ENCODE peak calls at places on chromosomes 2 and 18, in seven cellular contexts. One of them, this sample, is unnamed.

GRCh38 chr18:49862656-49863385 is 49.5 kb upstream of the ACAA2 start:
- DNase-seq in Calu3: no peak
- DNase-seq in activated CD4-positive, CD25-positive, alpha-beta regulatory T cell: no peak
- DNase-seq in activated effector memory CD4-positive, alpha-beta T cell treated with Interleukin-2 at 50 U/mL for 16 hours: no peak
- DNase-seq in tibial nerve: no peak
- DNase-seq in activated naive CD4-positive, alpha-beta T cell treated with anti-CD3 and anti-CD28 coated beads, Interleukin-2, amount 50 U/mL, for 16 hours: no peak
- DNase-seq in Peyer's patch: no peak
- DNase-seq in this sample: no peak

GRCh38 chr2:23584054-23584745 is 199.2 kb downstream of the KLHL29 start:
- DNase-seq in Calu3: no peak
- DNase-seq in activated CD4-positive, CD25-positive, alpha-beta regulatory T cell: no peak
- DNase-seq in activated effector memory CD4-positive, alpha-beta T cell treated with Interleukin-2 at 50 U/mL for 16 hours: no peak
- DNase-seq in tibial nerve: no peak
- DNase-seq in activated naive CD4-positive, alpha-beta T cell treated with anti-CD3 and anti-CD28 coated beads, Interleukin-2, amount 50 U/mL, for 16 hours: no peak
- DNase-seq in Peyer's patch: no peak
- DNase-seq in this sample: no peak

GRCh38 chr2:167681646-167682045 is 565.7 kb downstream of the STK39 start:
- DNase-seq in Calu3: no peak
- DNase-seq in activated CD4-positive, CD25-positive, alpha-beta regulatory T cell: no peak
- DNase-seq in activated effector memory CD4-positive, alpha-beta T cell treated with Interleukin-2 at 50 U/mL for 16 hours: no peak
- DNase-seq in tibial nerve: no peak
- DNase-seq in activated naive CD4-positive, alpha-beta T cell treated with anti-CD3 and anti-CD28 coated beads, Interleukin-2, amount 50 U/mL, for 16 hours: no peak
- DNase-seq in Peyer's patch: no peak
- DNase-seq in this sample: no peak

GRCh38 chr18:76633504-76634259 is 138.6 kb upstream of the ZNF516 start:
- DNase-seq in Calu3: no peak
- DNase-seq in activated CD4-positive, CD25-positive, alpha-beta regulatory T cell: no peak
- DNase-seq in activated effector memory CD4-positive, alpha-beta T cell treated with Interleukin-2 at 50 U/mL for 16 hours: no peak
- DNase-seq in tibial nerve: no peak
- DNase-seq in activated naive CD4-positive, alpha-beta T cell treated with anti-CD3 and anti-CD28 coated beads, Interleukin-2, amount 50 U/mL, for 16 hours: no peak
- DNase-seq in Peyer's patch: no peak
- DNase-seq in this sample: no peak

GRCh38 chr18:51030537-51031258 is 685 bp downstream of the SMAD4 start:
- DNase-seq in Calu3: peak; percentile 82
- DNase-seq in activated CD4-positive, CD25-positive, alpha-beta regulatory T cell: peak; percentile 53
- DNase-seq in activated effector memory CD4-positive, alpha-beta T cell treated with Interleukin-2 at 50 U/mL for 16 hours: peak; percentile 63
- DNase-seq in tibial nerve: peak; percentile 39
- DNase-seq in activated naive CD4-positive, alpha-beta T cell treated with anti-CD3 and anti-CD28 coated beads, Interleukin-2, amount 50 U/mL, for 16 hours: peak; percentile 69
- DNase-seq in Peyer's patch: peak; percentile 87
- DNase-seq in this sample: no peak

GRCh38 chr2:78979380-78980238 is 45.9 kb upstream of the REG3G start:
- DNase-seq in Calu3: peak; percentile 55
- DNase-seq in activated CD4-positive, CD25-positive, alpha-beta regulatory T cell: no peak
- DNase-seq in activated effector memory CD4-positive, alpha-beta T cell treated with Interleukin-2 at 50 U/mL for 16 hours: no peak
- DNase-seq in tibial nerve: no peak
- DNase-seq in activated naive CD4-positive, alpha-beta T cell treated with anti-CD3 and anti-CD28 coated beads, Interleukin-2, amount 50 U/mL, for 16 hours: no peak
- DNase-seq in Peyer's patch: peak; percentile 74
- DNase-seq in this sample: no peak

GRCh38 chr18:3848316-3848715 is 398.3 kb downstream of the TGIF1 start:
- DNase-seq in Calu3: no peak
- DNase-seq in activated CD4-positive, CD25-positive, alpha-beta regulatory T cell: no peak
- DNase-seq in activated effector memory CD4-positive, alpha-beta T cell treated with Interleukin-2 at 50 U/mL for 16 hours: no peak
- DNase-seq in tibial nerve: no peak
- DNase-seq in activated naive CD4-positive, alpha-beta T cell treated with anti-CD3 and anti-CD28 coated beads, Interleukin-2, amount 50 U/mL, for 16 hours: no peak
- DNase-seq in Peyer's patch: no peak
- DNase-seq in this sample: no peak

GRCh38 chr2:168152902-168153301 is 94.5 kb downstream of the STK39 start:
- DNase-seq in Calu3: no peak
- DNase-seq in activated CD4-positive, CD25-positive, alpha-beta regulatory T cell: no peak
- DNase-seq in activated effector memory CD4-positive, alpha-beta T cell treated with Interleukin-2 at 50 U/mL for 16 hours: no peak
- DNase-seq in tibial nerve: no peak
- DNase-seq in activated naive CD4-positive, alpha-beta T cell treated with anti-CD3 and anti-CD28 coated beads, Interleukin-2, amount 50 U/mL, for 16 hours: no peak
- DNase-seq in Peyer's patch: no peak
- DNase-seq in this sample: no peak

GRCh38 chr2:53235836-53236582 is 531.6 kb upstream of the CHAC2 start:
- DNase-seq in Calu3: no peak
- DNase-seq in activated CD4-positive, CD25-positive, alpha-beta regulatory T cell: no peak
- DNase-seq in activated effector memory CD4-positive, alpha-beta T cell treated with Interleukin-2 at 50 U/mL for 16 hours: no peak
- DNase-seq in tibial nerve: no peak
- DNase-seq in activated naive CD4-positive, alpha-beta T cell treated with anti-CD3 and anti-CD28 coated beads, Interleukin-2, amount 50 U/mL, for 16 hours: no peak
- DNase-seq in Peyer's patch: no peak
- DNase-seq in this sample: no peak

GRCh38 chr2:50448556-50448955 is 583.4 kb downstream of the NRXN1 start:
- DNase-seq in Calu3: no peak
- DNase-seq in activated CD4-positive, CD25-positive, alpha-beta regulatory T cell: no peak
- DNase-seq in activated effector memory CD4-positive, alpha-beta T cell treated with Interleukin-2 at 50 U/mL for 16 hours: no peak
- DNase-seq in tibial nerve: no peak
- DNase-seq in activated naive CD4-positive, alpha-beta T cell treated with anti-CD3 and anti-CD28 coated beads, Interleukin-2, amount 50 U/mL, for 16 hours: no peak
- DNase-seq in Peyer's patch: no peak
- DNase-seq in this sample: no peak

GRCh38 chr2:241609859-241610793 is 26.8 kb downstream of the THAP4 start:
- DNase-seq in Calu3: peak; percentile 94
- DNase-seq in activated CD4-positive, CD25-positive, alpha-beta regulatory T cell: peak; percentile 88
- DNase-seq in activated effector memory CD4-positive, alpha-beta T cell treated with Interleukin-2 at 50 U/mL for 16 hours: peak; percentile 88
- DNase-seq in tibial nerve: peak; percentile 50
- DNase-seq in activated naive CD4-positive, alpha-beta T cell treated with anti-CD3 and anti-CD28 coated beads, Interleukin-2, amount 50 U/mL, for 16 hours: peak; percentile 93
- DNase-seq in Peyer's patch: peak; percentile 95
- DNase-seq in this sample: no peak

GRCh38 chr2:1881502-1881901 is 137.2 kb upstream of the PXDN start:
- DNase-seq in Calu3: no peak
- DNase-seq in activated CD4-positive, CD25-positive, alpha-beta regulatory T cell: no peak
- DNase-seq in activated effector memory CD4-positive, alpha-beta T cell treated with Interleukin-2 at 50 U/mL for 16 hours: no peak
- DNase-seq in tibial nerve: no peak
- DNase-seq in activated naive CD4-positive, alpha-beta T cell treated with anti-CD3 and anti-CD28 coated beads, Interleukin-2, amount 50 U/mL, for 16 hours: no peak
- DNase-seq in Peyer's patch: no peak
- DNase-seq in this sample: no peak

GRCh38 chr2:70627499-70627898 is 73.9 kb upstream of the TGFA start:
- DNase-seq in Calu3: peak; percentile 48
- DNase-seq in activated CD4-positive, CD25-positive, alpha-beta regulatory T cell: no peak
- DNase-seq in activated effector memory CD4-positive, alpha-beta T cell treated with Interleukin-2 at 50 U/mL for 16 hours: no peak
- DNase-seq in tibial nerve: no peak
- DNase-seq in activated naive CD4-positive, alpha-beta T cell treated with anti-CD3 and anti-CD28 coated beads, Interleukin-2, amount 50 U/mL, for 16 hours: no peak
- DNase-seq in Peyer's patch: no peak
- DNase-seq in this sample: no peak

GRCh38 chr2:239245872-239246701 is 154.7 kb downstream of the HDAC4 start:
- DNase-seq in Calu3: peak; percentile 67
- DNase-seq in activated CD4-positive, CD25-positive, alpha-beta regulatory T cell: no peak
- DNase-seq in activated effector memory CD4-positive, alpha-beta T cell treated with Interleukin-2 at 50 U/mL for 16 hours: no peak
- DNase-seq in tibial nerve: no peak
- DNase-seq in activated naive CD4-positive, alpha-beta T cell treated with anti-CD3 and anti-CD28 coated beads, Interleukin-2, amount 50 U/mL, for 16 hours: no peak
- DNase-seq in Peyer's patch: peak; percentile 66
- DNase-seq in this sample: no peak

GRCh38 chr2:113791697-113792590 is 35.5 kb upstream of the SLC35F5 start:
- DNase-seq in Calu3: no peak
- DNase-seq in activated CD4-positive, CD25-positive, alpha-beta regulatory T cell: no peak
- DNase-seq in activated effector memory CD4-positive, alpha-beta T cell treated with Interleukin-2 at 50 U/mL for 16 hours: no peak
- DNase-seq in tibial nerve: no peak
- DNase-seq in activated naive CD4-positive, alpha-beta T cell treated with anti-CD3 and anti-CD28 coated beads, Interleukin-2, amount 50 U/mL, for 16 hours: no peak
- DNase-seq in Peyer's patch: no peak
- DNase-seq in this sample: no peak

GRCh38 chr2:164689020-164689419 is 67.7 kb upstream of the GRB14 start:
- DNase-seq in Calu3: no peak
- DNase-seq in activated CD4-positive, CD25-positive, alpha-beta regulatory T cell: no peak
- DNase-seq in activated effector memory CD4-positive, alpha-beta T cell treated with Interleukin-2 at 50 U/mL for 16 hours: no peak
- DNase-seq in tibial nerve: no peak
- DNase-seq in activated naive CD4-positive, alpha-beta T cell treated with anti-CD3 and anti-CD28 coated beads, Interleukin-2, amount 50 U/mL, for 16 hours: no peak
- DNase-seq in Peyer's patch: no peak
- DNase-seq in this sample: no peak

GRCh38 chr18:76234559-76234958 is 260.5 kb downstream of the ZNF516 start:
- DNase-seq in Calu3: no peak
- DNase-seq in activated CD4-positive, CD25-positive, alpha-beta regulatory T cell: no peak
- DNase-seq in activated effector memory CD4-positive, alpha-beta T cell treated with Interleukin-2 at 50 U/mL for 16 hours: no peak
- DNase-seq in tibial nerve: no peak
- DNase-seq in activated naive CD4-positive, alpha-beta T cell treated with anti-CD3 and anti-CD28 coated beads, Interleukin-2, amount 50 U/mL, for 16 hours: no peak
- DNase-seq in Peyer's patch: no peak
- DNase-seq in this sample: no peak

GRCh38 chr2:21453728-21454127 is 330.0 kb downstream of the TDRD15 start:
- DNase-seq in Calu3: no peak
- DNase-seq in activated CD4-positive, CD25-positive, alpha-beta regulatory T cell: no peak
- DNase-seq in activated effector memory CD4-positive, alpha-beta T cell treated with Interleukin-2 at 50 U/mL for 16 hours: no peak
- DNase-seq in tibial nerve: no peak
- DNase-seq in activated naive CD4-positive, alpha-beta T cell treated with anti-CD3 and anti-CD28 coated beads, Interleukin-2, amount 50 U/mL, for 16 hours: no peak
- DNase-seq in Peyer's patch: no peak
- DNase-seq in this sample: no peak

GRCh38 chr2:204871246-204871953 is 326.1 kb downstream of the PARD3B start:
- DNase-seq in Calu3: no peak
- DNase-seq in activated CD4-positive, CD25-positive, alpha-beta regulatory T cell: no peak
- DNase-seq in activated effector memory CD4-positive, alpha-beta T cell treated with Interleukin-2 at 50 U/mL for 16 hours: no peak
- DNase-seq in tibial nerve: no peak
- DNase-seq in activated naive CD4-positive, alpha-beta T cell treated with anti-CD3 and anti-CD28 coated beads, Interleukin-2, amount 50 U/mL, for 16 hours: no peak
- DNase-seq in Peyer's patch: no peak
- DNase-seq in this sample: no peak

GRCh38 chr2:40371525-40372277 is 80.2 kb downstream of the SLC8A1 start:
- DNase-seq in Calu3: no peak
- DNase-seq in activated CD4-positive, CD25-positive, alpha-beta regulatory T cell: no peak
- DNase-seq in activated effector memory CD4-positive, alpha-beta T cell treated with Interleukin-2 at 50 U/mL for 16 hours: no peak
- DNase-seq in tibial nerve: no peak
- DNase-seq in activated naive CD4-positive, alpha-beta T cell treated with anti-CD3 and anti-CD28 coated beads, Interleukin-2, amount 50 U/mL, for 16 hours: no peak
- DNase-seq in Peyer's patch: no peak
- DNase-seq in this sample: no peak

GRCh38 chr2:61421611-61422010 is 49.3 kb downstream of the USP34 start:
- DNase-seq in Calu3: no peak
- DNase-seq in activated CD4-positive, CD25-positive, alpha-beta regulatory T cell: no peak
- DNase-seq in activated effector memory CD4-positive, alpha-beta T cell treated with Interleukin-2 at 50 U/mL for 16 hours: no peak
- DNase-seq in tibial nerve: no peak
- DNase-seq in activated naive CD4-positive, alpha-beta T cell treated with anti-CD3 and anti-CD28 coated beads, Interleukin-2, amount 50 U/mL, for 16 hours: no peak
- DNase-seq in Peyer's patch: peak; percentile 55
- DNase-seq in this sample: no peak

GRCh38 chr18:32372381-32373061 is 98.2 kb downstream of the GAREM1 start:
- DNase-seq in Calu3: peak; percentile 93
- DNase-seq in activated CD4-positive, CD25-positive, alpha-beta regulatory T cell: no peak
- DNase-seq in activated effector memory CD4-positive, alpha-beta T cell treated with Interleukin-2 at 50 U/mL for 16 hours: no peak
- DNase-seq in tibial nerve: no peak
- DNase-seq in activated naive CD4-positive, alpha-beta T cell treated with anti-CD3 and anti-CD28 coated beads, Interleukin-2, amount 50 U/mL, for 16 hours: no peak
- DNase-seq in Peyer's patch: peak; percentile 69
- DNase-seq in this sample: peak; percentile 91

GRCh38 chr2:232480201-232481190 is 7.1 kb downstream of the ECEL1 start:
- DNase-seq in Calu3: no peak
- DNase-seq in activated CD4-positive, CD25-positive, alpha-beta regulatory T cell: no peak
- DNase-seq in activated effector memory CD4-positive, alpha-beta T cell treated with Interleukin-2 at 50 U/mL for 16 hours: no peak
- DNase-seq in tibial nerve: no peak
- DNase-seq in activated naive CD4-positive, alpha-beta T cell treated with anti-CD3 and anti-CD28 coated beads, Interleukin-2, amount 50 U/mL, for 16 hours: peak; percentile 10
- DNase-seq in Peyer's patch: no peak
- DNase-seq in this sample: no peak

GRCh38 chr2:69309336-69310048 is 77.5 kb downstream of the GFPT1 start:
- DNase-seq in Calu3: peak; percentile 44
- DNase-seq in activated CD4-positive, CD25-positive, alpha-beta regulatory T cell: no peak
- DNase-seq in activated effector memory CD4-positive, alpha-beta T cell treated with Interleukin-2 at 50 U/mL for 16 hours: no peak
- DNase-seq in tibial nerve: no peak
- DNase-seq in activated naive CD4-positive, alpha-beta T cell treated with anti-CD3 and anti-CD28 coated beads, Interleukin-2, amount 50 U/mL, for 16 hours: no peak
- DNase-seq in Peyer's patch: peak; percentile 82
- DNase-seq in this sample: no peak

GRCh38 chr2:32474391-32474790 is 117.6 kb downstream of the BIRC6 start:
- DNase-seq in Calu3: no peak
- DNase-seq in activated CD4-positive, CD25-positive, alpha-beta regulatory T cell: no peak
- DNase-seq in activated effector memory CD4-positive, alpha-beta T cell treated with Interleukin-2 at 50 U/mL for 16 hours: no peak
- DNase-seq in tibial nerve: no peak
- DNase-seq in activated naive CD4-positive, alpha-beta T cell treated with anti-CD3 and anti-CD28 coated beads, Interleukin-2, amount 50 U/mL, for 16 hours: no peak
- DNase-seq in Peyer's patch: no peak
- DNase-seq in this sample: no peak

GRCh38 chr18:80130555-80130954 is 21.5 kb downstream of the ADNP2 start:
- DNase-seq in Calu3: no peak
- DNase-seq in activated CD4-positive, CD25-positive, alpha-beta regulatory T cell: no peak
- DNase-seq in activated effector memory CD4-positive, alpha-beta T cell treated with Interleukin-2 at 50 U/mL for 16 hours: no peak
- DNase-seq in tibial nerve: no peak
- DNase-seq in activated naive CD4-positive, alpha-beta T cell treated with anti-CD3 and anti-CD28 coated beads, Interleukin-2, amount 50 U/mL, for 16 hours: no peak
- DNase-seq in Peyer's patch: no peak
- DNase-seq in this sample: no peak

GRCh38 chr2:177606636-177607035 is 214.1 kb downstream of the AGPS start:
- DNase-seq in Calu3: no peak
- DNase-seq in activated CD4-positive, CD25-positive, alpha-beta regulatory T cell: no peak
- DNase-seq in activated effector memory CD4-positive, alpha-beta T cell treated with Interleukin-2 at 50 U/mL for 16 hours: no peak
- DNase-seq in tibial nerve: no peak
- DNase-seq in activated naive CD4-positive, alpha-beta T cell treated with anti-CD3 and anti-CD28 coated beads, Interleukin-2, amount 50 U/mL, for 16 hours: no peak
- DNase-seq in Peyer's patch: no peak
- DNase-seq in this sample: no peak

GRCh38 chr2:24454258-24454657 is 36.8 kb upstream of the NCOA1 start:
- DNase-seq in Calu3: no peak
- DNase-seq in activated CD4-positive, CD25-positive, alpha-beta regulatory T cell: no peak
- DNase-seq in activated effector memory CD4-positive, alpha-beta T cell treated with Interleukin-2 at 50 U/mL for 16 hours: no peak
- DNase-seq in tibial nerve: no peak
- DNase-seq in activated naive CD4-positive, alpha-beta T cell treated with anti-CD3 and anti-CD28 coated beads, Interleukin-2, amount 50 U/mL, for 16 hours: no peak
- DNase-seq in Peyer's patch: no peak
- DNase-seq in this sample: no peak

GRCh38 chr2:205656426-205656795 is 25.9 kb upstream of the NRP2 start:
- DNase-seq in Calu3: no peak
- DNase-seq in activated CD4-positive, CD25-positive, alpha-beta regulatory T cell: no peak
- DNase-seq in activated effector memory CD4-positive, alpha-beta T cell treated with Interleukin-2 at 50 U/mL for 16 hours: no peak
- DNase-seq in tibial nerve: no peak
- DNase-seq in activated naive CD4-positive, alpha-beta T cell treated with anti-CD3 and anti-CD28 coated beads, Interleukin-2, amount 50 U/mL, for 16 hours: no peak
- DNase-seq in Peyer's patch: no peak
- DNase-seq in this sample: no peak

GRCh38 chr18:48868468-48869466 is 82.0 kb downstream of the SMAD7 start:
- DNase-seq in Calu3: peak; percentile 23
- DNase-seq in activated CD4-positive, CD25-positive, alpha-beta regulatory T cell: no peak
- DNase-seq in activated effector memory CD4-positive, alpha-beta T cell treated with Interleukin-2 at 50 U/mL for 16 hours: peak; percentile 5
- DNase-seq in tibial nerve: no peak
- DNase-seq in activated naive CD4-positive, alpha-beta T cell treated with anti-CD3 and anti-CD28 coated beads, Interleukin-2, amount 50 U/mL, for 16 hours: peak; percentile 25
- DNase-seq in Peyer's patch: peak; percentile 81
- DNase-seq in this sample: no peak

GRCh38 chr2:65103013-65103720 is 26.7 kb downstream of the RAB1A start:
- DNase-seq in Calu3: no peak
- DNase-seq in activated CD4-positive, CD25-positive, alpha-beta regulatory T cell: no peak
- DNase-seq in activated effector memory CD4-positive, alpha-beta T cell treated with Interleukin-2 at 50 U/mL for 16 hours: no peak
- DNase-seq in tibial nerve: no peak
- DNase-seq in activated naive CD4-positive, alpha-beta T cell treated with anti-CD3 and anti-CD28 coated beads, Interleukin-2, amount 50 U/mL, for 16 hours: no peak
- DNase-seq in Peyer's patch: no peak
- DNase-seq in this sample: no peak

GRCh38 chr2:220786216-220786615 is 785.9 kb downstream of the EPHA4 start:
- DNase-seq in Calu3: no peak
- DNase-seq in activated CD4-positive, CD25-positive, alpha-beta regulatory T cell: no peak
- DNase-seq in activated effector memory CD4-positive, alpha-beta T cell treated with Interleukin-2 at 50 U/mL for 16 hours: no peak
- DNase-seq in tibial nerve: no peak
- DNase-seq in activated naive CD4-positive, alpha-beta T cell treated with anti-CD3 and anti-CD28 coated beads, Interleukin-2, amount 50 U/mL, for 16 hours: no peak
- DNase-seq in Peyer's patch: no peak
- DNase-seq in this sample: no peak

GRCh38 chr18:23871410-23871809 is 143.1 kb upstream of the TTC39C start:
- DNase-seq in Calu3: peak; percentile 52
- DNase-seq in activated CD4-positive, CD25-positive, alpha-beta regulatory T cell: peak; percentile 35
- DNase-seq in activated effector memory CD4-positive, alpha-beta T cell treated with Interleukin-2 at 50 U/mL for 16 hours: peak; percentile 65
- DNase-seq in tibial nerve: no peak
- DNase-seq in activated naive CD4-positive, alpha-beta T cell treated with anti-CD3 and anti-CD28 coated beads, Interleukin-2, amount 50 U/mL, for 16 hours: peak; percentile 37
- DNase-seq in Peyer's patch: peak; percentile 82
- DNase-seq in this sample: no peak

GRCh38 chr18:47118986-47119385 is 31.3 kb downstream of the HDHD2 start:
- DNase-seq in Calu3: no peak
- DNase-seq in activated CD4-positive, CD25-positive, alpha-beta regulatory T cell: no peak
- DNase-seq in activated effector memory CD4-positive, alpha-beta T cell treated with Interleukin-2 at 50 U/mL for 16 hours: no peak
- DNase-seq in tibial nerve: no peak
- DNase-seq in activated naive CD4-positive, alpha-beta T cell treated with anti-CD3 and anti-CD28 coated beads, Interleukin-2, amount 50 U/mL, for 16 hours: no peak
- DNase-seq in Peyer's patch: no peak
- DNase-seq in this sample: no peak

GRCh38 chr2:209773377-209773776 is 1.7 kb downstream of the UNC80 start:
- DNase-seq in Calu3: no peak
- DNase-seq in activated CD4-positive, CD25-positive, alpha-beta regulatory T cell: no peak
- DNase-seq in activated effector memory CD4-positive, alpha-beta T cell treated with Interleukin-2 at 50 U/mL for 16 hours: no peak
- DNase-seq in tibial nerve: no peak
- DNase-seq in activated naive CD4-positive, alpha-beta T cell treated with anti-CD3 and anti-CD28 coated beads, Interleukin-2, amount 50 U/mL, for 16 hours: no peak
- DNase-seq in Peyer's patch: no peak
- DNase-seq in this sample: no peak

GRCh38 chr2:146734042-146734715 is 1110.7 kb upstream of the ACVR2A start:
- DNase-seq in Calu3: peak; percentile 16
- DNase-seq in activated CD4-positive, CD25-positive, alpha-beta regulatory T cell: no peak
- DNase-seq in activated effector memory CD4-positive, alpha-beta T cell treated with Interleukin-2 at 50 U/mL for 16 hours: no peak
- DNase-seq in tibial nerve: no peak
- DNase-seq in activated naive CD4-positive, alpha-beta T cell treated with anti-CD3 and anti-CD28 coated beads, Interleukin-2, amount 50 U/mL, for 16 hours: no peak
- DNase-seq in Peyer's patch: no peak
- DNase-seq in this sample: peak; percentile 60

GRCh38 chr2:231170058-231170457 is 28.4 kb upstream of the ARMC9 start:
- DNase-seq in Calu3: no peak
- DNase-seq in activated CD4-positive, CD25-positive, alpha-beta regulatory T cell: no peak
- DNase-seq in activated effector memory CD4-positive, alpha-beta T cell treated with Interleukin-2 at 50 U/mL for 16 hours: no peak
- DNase-seq in tibial nerve: no peak
- DNase-seq in activated naive CD4-positive, alpha-beta T cell treated with anti-CD3 and anti-CD28 coated beads, Interleukin-2, amount 50 U/mL, for 16 hours: no peak
- DNase-seq in Peyer's patch: no peak
- DNase-seq in this sample: no peak

This sample was measured in HCT116.